ENCODE peak calls at places on chromosomes 1 and 21, in seven cellular contexts. E is GM12891; K is fibroblast of gingiva; F is upper lobe of right lung; C is heart right ventricle; Z is RWPE1; U is stimulated activated CD4-positive, alpha-beta T cell treated with anti-CD3 and anti-CD28 coated beads, Interleukin-12 subunit alpha, Interleukin-12 subunit beta, amount 100 ng/mL, for 4 hours. V is an unnamed sample.

GRCh38 chr1:114341886-114342285 is 169.1 kb downstream of the TRIM33 start:
- DNase-seq in E (no peak), K (no peak), F (no peak), C (no peak), Z (no peak), U (no peak), V (no peak)

GRCh38 chr1:47687618-47687940 is 249.7 kb downstream of the FOXD2 start:
- DNase-seq in E (no peak), K (no peak), F (peak), C (no peak), Z (no peak), U (no peak), V (no peak)

GRCh38 chr21:45396620-45396995 is 8.4 kb upstream of the COL18A1 start:
- DNase-seq in E (no peak), K (no peak), F (no peak), C (no peak), Z (no peak), U (no peak), V (no peak)

GRCh38 chr1:34870395-34870794 is 10.8 kb upstream of the SMIM12 start:
- DNase-seq in E (no peak), K (no peak), F (no peak), C (no peak), Z (no peak), U (no peak), V (no peak)

GRCh38 chr1:156602557-156602993 is 1.3 kb upstream of the GPATCH4 start:
- DNase-seq in E (no peak), K (no peak), F (peak), C (no peak), Z (peak), U (no peak), V (no peak)

GRCh38 chr1:183884512-183884911 is 79.6 kb downstream of the RGL1 start:
- DNase-seq in E (no peak), K (no peak), F (no peak), C (no peak), Z (no peak), U (no peak), V (no peak)

GRCh38 chr1:87140831-87141540 is 187.7 kb upstream of the LMO4 start:
- DNase-seq in E (no peak), K (no peak), F (no peak), C (no peak), Z (peak), U (no peak), V (no peak)

GRCh38 chr1:208324005-208324404 is 79.8 kb upstream of the PLXNA2 start:
- DNase-seq in E (no peak), K (no peak), F (no peak), C (no peak), Z (no peak), U (no peak), V (no peak)

GRCh38 chr1:158491372-158491771 is 19.4 kb downstream of the OR10R2 start:
- DNase-seq in E (no peak), K (no peak), F (no peak), C (no peak), Z (no peak), U (no peak), V (no peak)

GRCh38 chr1:12157366-12158231 is 9.2 kb upstream of the TNFRSF1B start:
- DNase-seq in E (no peak), K (no peak), F (no peak), C (no peak), Z (no peak), U (no peak), V (no peak)

GRCh38 chr1:51517361-51518032 is 1.6 kb downstream of the EPS15 start:
- DNase-seq in E (no peak), K (peak), F (no peak), C (no peak), Z (no peak), U (no peak), V (no peak)

GRCh38 chr1:173454966-173455524 is 22.1 kb upstream of the PRDX6 start:
- DNase-seq in E (no peak), K (no peak), F (no peak), C (no peak), Z (no peak), U (no peak), V (no peak)

GRCh38 chr1:204085876-204086275 is 13.0 kb downstream of the SOX13 start:
- DNase-seq in E (no peak), K (no peak), F (no peak), C (no peak), Z (no peak), U (no peak), V (no peak)

GRCh38 chr1:201881617-201882016 is 7.1 kb upstream of the SHISA4 start:
- DNase-seq in E (no peak), K (no peak), F (no peak), C (no peak), Z (no peak), U (no peak), V (no peak)

GRCh38 chr1:164602480-164603093 is 43.6 kb downstream of the PBX1 start:
- DNase-seq in E (no peak), K (peak), F (peak), C (peak), Z (no peak), U (no peak), V (no peak)

GRCh38 chr21:43467785-43468184 is 40.9 kb upstream of the SIK1 start:
- DNase-seq in E (no peak), K (no peak), F (no peak), C (no peak), Z (no peak), U (no peak), V (no peak)

GRCh38 chr21:39633770-39634181 is 21.0 kb downstream of the B3GALT5 start:
- DNase-seq in E (no peak), K (peak), F (no peak), C (no peak), Z (peak), U (no peak), V (no peak)

GRCh38 chr1:6348511-6349191 is 44.9 kb downstream of the ACOT7 start:
- DNase-seq in E (no peak), K (no peak), F (no peak), C (peak), Z (no peak), U (peak), V (no peak)

GRCh38 chr1:21818661-21819060 is 6.6 kb downstream of the LDLRAD2 start:
- DNase-seq in E (peak), K (no peak), F (no peak), C (no peak), Z (peak), U (peak), V (peak)

GRCh38 chr1:41282679-41283317 is 40.7 kb upstream of the SCMH1 start:
- DNase-seq in E (peak), K (no peak), F (no peak), C (peak), Z (peak), U (peak), V (peak)

V was measured in GM19239.